ENCODE peak calls at places on chromosomes 4 and X, in eight cellular contexts. One of them, this sample, is unnamed.
A peak's percentile ranks its signal among the peaks of the same experiment; 100 is the strongest.

GRCh38 chr4:117326091-117326490 is 240.7 kb upstream of the TRAM1L1 start:
- DNase-seq in activated CD4-positive, alpha-beta T cell treated with anti-CD3 and anti-CD28 coated beads, Interleukin-2, amount 10 ng/mL, durations not matched to agents 24 days and 14 days: no peak
- DNase-seq in mesendoderm: no peak
- DNase-seq in NCI-H1694: no peak
- DNase-seq in lower lobe of right lung: no peak
- DNase-seq in foreskin fibroblast: no peak
- DNase-seq in RPMI8226: no peak
- DNase-seq in left ventricle myocardium superior: no peak
- DNase-seq in this sample: no peak

GRCh38 chr4:47747846-47748494 is 89.9 kb downstream of the CORIN start:
- DNase-seq in RPMI8226: no peak
- DNase-seq in left ventricle myocardium superior: no peak
- DNase-seq in activated CD4-positive, alpha-beta T cell treated with anti-CD3 and anti-CD28 coated beads, Interleukin-2, amount 10 ng/mL, durations not matched to agents 24 days and 14 days: no peak
- DNase-seq in lower lobe of right lung: no peak
- DNase-seq in mesendoderm: no peak
- DNase-seq in foreskin fibroblast: no peak
- DNase-seq in NCI-H1694: no peak
- DNase-seq in this sample: no peak

GRCh38 chrX:45003080-45003479 is 130.1 kb downstream of the KDM6A start:
- DNase-seq in activated CD4-positive, alpha-beta T cell treated with anti-CD3 and anti-CD28 coated beads, Interleukin-2, amount 10 ng/mL, durations not matched to agents 24 days and 14 days: no peak
- DNase-seq in NCI-H1694: no peak
- DNase-seq in left ventricle myocardium superior: no peak
- DNase-seq in foreskin fibroblast: no peak
- DNase-seq in lower lobe of right lung: no peak
- DNase-seq in mesendoderm: no peak
- DNase-seq in RPMI8226: no peak
- DNase-seq in this sample: no peak

GRCh38 chr4:105657117-105657765 is 51.2 kb downstream of the INTS12 start:
- DNase-seq in lower lobe of right lung: no peak
- DNase-seq in RPMI8226: no peak
- DNase-seq in NCI-H1694: no peak
- DNase-seq in left ventricle myocardium superior: no peak
- DNase-seq in activated CD4-positive, alpha-beta T cell treated with anti-CD3 and anti-CD28 coated beads, Interleukin-2, amount 10 ng/mL, durations not matched to agents 24 days and 14 days: no peak
- DNase-seq in mesendoderm: no peak
- DNase-seq in foreskin fibroblast: no peak
- DNase-seq in this sample: no peak

GRCh38 chr4:106329027-106329618 is 12.8 kb downstream of the AIMP1 start:
- DNase-seq in left ventricle myocardium superior: no peak
- DNase-seq in RPMI8226: no peak
- DNase-seq in activated CD4-positive, alpha-beta T cell treated with anti-CD3 and anti-CD28 coated beads, Interleukin-2, amount 10 ng/mL, durations not matched to agents 24 days and 14 days: peak; percentile 63
- DNase-seq in NCI-H1694: no peak
- DNase-seq in lower lobe of right lung: no peak
- DNase-seq in foreskin fibroblast: peak; percentile 72
- DNase-seq in mesendoderm: peak; percentile 52
- DNase-seq in this sample: no peak

GRCh38 chrX:48956728-48957414 is 536 bp downstream of the OTUD5 start:
- DNase-seq in RPMI8226: peak; percentile 16
- DNase-seq in NCI-H1694: no peak
- DNase-seq in activated CD4-positive, alpha-beta T cell treated with anti-CD3 and anti-CD28 coated beads, Interleukin-2, amount 10 ng/mL, durations not matched to agents 24 days and 14 days: peak; percentile 81
- DNase-seq in lower lobe of right lung: peak; percentile 47
- DNase-seq in left ventricle myocardium superior: peak; percentile 35
- DNase-seq in foreskin fibroblast: peak; percentile 34
- DNase-seq in mesendoderm: no peak
- DNase-seq in this sample: peak; percentile 31

GRCh38 chr4:1683371-1683902 is 676 bp downstream of the FAM53A start:
- DNase-seq in left ventricle myocardium superior: peak; percentile 43
- DNase-seq in NCI-H1694: no peak
- DNase-seq in RPMI8226: no peak
- DNase-seq in foreskin fibroblast: peak; percentile 92
- DNase-seq in activated CD4-positive, alpha-beta T cell treated with anti-CD3 and anti-CD28 coated beads, Interleukin-2, amount 10 ng/mL, durations not matched to agents 24 days and 14 days: no peak
- DNase-seq in mesendoderm: peak; percentile 55
- DNase-seq in lower lobe of right lung: peak; percentile 57
- DNase-seq in this sample: peak; percentile 45

GRCh38 chr4:36493240-36493639 is 211.8 kb downstream of the DTHD1 start:
- DNase-seq in activated CD4-positive, alpha-beta T cell treated with anti-CD3 and anti-CD28 coated beads, Interleukin-2, amount 10 ng/mL, durations not matched to agents 24 days and 14 days: no peak
- DNase-seq in mesendoderm: no peak
- DNase-seq in left ventricle myocardium superior: no peak
- DNase-seq in foreskin fibroblast: no peak
- DNase-seq in NCI-H1694: no peak
- DNase-seq in lower lobe of right lung: no peak
- DNase-seq in RPMI8226: no peak
- DNase-seq in this sample: no peak

GRCh38 chrX:13223868-13224555 is 95.8 kb downstream of the ATXN3L start:
- DNase-seq in RPMI8226: no peak
- DNase-seq in foreskin fibroblast: peak; percentile 89
- DNase-seq in lower lobe of right lung: no peak
- DNase-seq in left ventricle myocardium superior: no peak
- DNase-seq in mesendoderm: peak; percentile 60
- DNase-seq in NCI-H1694: no peak
- DNase-seq in activated CD4-positive, alpha-beta T cell treated with anti-CD3 and anti-CD28 coated beads, Interleukin-2, amount 10 ng/mL, durations not matched to agents 24 days and 14 days: no peak
- DNase-seq in this sample: no peak

GRCh38 chrX:65596270-65596669 is 61.7 kb upstream of the LAS1L start:
- DNase-seq in foreskin fibroblast: peak; percentile 64
- DNase-seq in activated CD4-positive, alpha-beta T cell treated with anti-CD3 and anti-CD28 coated beads, Interleukin-2, amount 10 ng/mL, durations not matched to agents 24 days and 14 days: peak; percentile 84
- DNase-seq in mesendoderm: peak; percentile 50
- DNase-seq in left ventricle myocardium superior: no peak
- DNase-seq in lower lobe of right lung: no peak
- DNase-seq in NCI-H1694: no peak
- DNase-seq in RPMI8226: no peak
- DNase-seq in this sample: no peak

GRCh38 chr4:159455675-159456235 is 352.9 kb downstream of the RAPGEF2 start:
- DNase-seq in left ventricle myocardium superior: no peak
- DNase-seq in RPMI8226: peak; percentile 23
- DNase-seq in activated CD4-positive, alpha-beta T cell treated with anti-CD3 and anti-CD28 coated beads, Interleukin-2, amount 10 ng/mL, durations not matched to agents 24 days and 14 days: no peak
- DNase-seq in foreskin fibroblast: peak; percentile 53
- DNase-seq in lower lobe of right lung: no peak
- DNase-seq in mesendoderm: peak; percentile 65
- DNase-seq in NCI-H1694: peak; percentile 18
- DNase-seq in this sample: no peak

GRCh38 chr4:127881565-127881869 is 824 bp downstream of the PLK4 start:
- DNase-seq in lower lobe of right lung: no peak
- DNase-seq in NCI-H1694: no peak
- DNase-seq in activated CD4-positive, alpha-beta T cell treated with anti-CD3 and anti-CD28 coated beads, Interleukin-2, amount 10 ng/mL, durations not matched to agents 24 days and 14 days: no peak
- DNase-seq in foreskin fibroblast: no peak
- DNase-seq in left ventricle myocardium superior: no peak
- DNase-seq in mesendoderm: no peak
- DNase-seq in RPMI8226: peak; percentile 37
- DNase-seq in this sample: no peak

GRCh38 chr4:187692626-187693025 is 302.9 kb upstream of the ZFP42 start:
- DNase-seq in RPMI8226: no peak
- DNase-seq in activated CD4-positive, alpha-beta T cell treated with anti-CD3 and anti-CD28 coated beads, Interleukin-2, amount 10 ng/mL, durations not matched to agents 24 days and 14 days: no peak
- DNase-seq in lower lobe of right lung: no peak
- DNase-seq in foreskin fibroblast: no peak
- DNase-seq in NCI-H1694: no peak
- DNase-seq in left ventricle myocardium superior: no peak
- DNase-seq in mesendoderm: no peak
- DNase-seq in this sample: no peak

GRCh38 chrX:19673334-19674040 is 158.2 kb upstream of the MAP3K15 start:
- DNase-seq in left ventricle myocardium superior: peak; percentile 69
- DNase-seq in RPMI8226: no peak
- DNase-seq in NCI-H1694: peak; percentile 2
- DNase-seq in foreskin fibroblast: peak; percentile 94
- DNase-seq in activated CD4-positive, alpha-beta T cell treated with anti-CD3 and anti-CD28 coated beads, Interleukin-2, amount 10 ng/mL, durations not matched to agents 24 days and 14 days: no peak
- DNase-seq in mesendoderm: peak; percentile 60
- DNase-seq in lower lobe of right lung: no peak
- DNase-seq in this sample: peak; percentile 74

GRCh38 chrX:109301177-109301576 is 180.7 kb downstream of the GUCY2F start:
- DNase-seq in NCI-H1694: no peak
- DNase-seq in foreskin fibroblast: no peak
- DNase-seq in mesendoderm: no peak
- DNase-seq in lower lobe of right lung: no peak
- DNase-seq in left ventricle myocardium superior: no peak
- DNase-seq in RPMI8226: no peak
- DNase-seq in activated CD4-positive, alpha-beta T cell treated with anti-CD3 and anti-CD28 coated beads, Interleukin-2, amount 10 ng/mL, durations not matched to agents 24 days and 14 days: no peak
- DNase-seq in this sample: no peak

GRCh38 chr4:160406426-160406825 is 1303.5 kb downstream of the RAPGEF2 start:
- DNase-seq in lower lobe of right lung: no peak
- DNase-seq in activated CD4-positive, alpha-beta T cell treated with anti-CD3 and anti-CD28 coated beads, Interleukin-2, amount 10 ng/mL, durations not matched to agents 24 days and 14 days: no peak
- DNase-seq in NCI-H1694: no peak
- DNase-seq in mesendoderm: no peak
- DNase-seq in foreskin fibroblast: no peak
- DNase-seq in left ventricle myocardium superior: no peak
- DNase-seq in RPMI8226: no peak
- DNase-seq in this sample: no peak

GRCh38 chr4:184167576-184167975 is 50.1 kb downstream of the ENPP6 start:
- DNase-seq in mesendoderm: peak; percentile 72
- DNase-seq in left ventricle myocardium superior: no peak
- DNase-seq in lower lobe of right lung: no peak
- DNase-seq in NCI-H1694: no peak
- DNase-seq in foreskin fibroblast: no peak
- DNase-seq in activated CD4-positive, alpha-beta T cell treated with anti-CD3 and anti-CD28 coated beads, Interleukin-2, amount 10 ng/mL, durations not matched to agents 24 days and 14 days: no peak
- DNase-seq in RPMI8226: peak; percentile 73
- DNase-seq in this sample: no peak

GRCh38 chr4:3851211-3851610 is 85.0 kb downstream of the ADRA2C start:
- DNase-seq in left ventricle myocardium superior: no peak
- DNase-seq in activated CD4-positive, alpha-beta T cell treated with anti-CD3 and anti-CD28 coated beads, Interleukin-2, amount 10 ng/mL, durations not matched to agents 24 days and 14 days: no peak
- DNase-seq in mesendoderm: peak; percentile 87
- DNase-seq in NCI-H1694: peak; percentile 36
- DNase-seq in foreskin fibroblast: peak; percentile 83
- DNase-seq in RPMI8226: peak; percentile 35
- DNase-seq in lower lobe of right lung: no peak
- DNase-seq in this sample: no peak

GRCh38 chrX:50495616-50496015 is 25.0 kb upstream of the DGKK start:
- DNase-seq in foreskin fibroblast: no peak
- DNase-seq in RPMI8226: no peak
- DNase-seq in activated CD4-positive, alpha-beta T cell treated with anti-CD3 and anti-CD28 coated beads, Interleukin-2, amount 10 ng/mL, durations not matched to agents 24 days and 14 days: no peak
- DNase-seq in mesendoderm: no peak
- DNase-seq in NCI-H1694: no peak
- DNase-seq in lower lobe of right lung: peak; percentile 48
- DNase-seq in left ventricle myocardium superior: peak; percentile 46
- DNase-seq in this sample: no peak

GRCh38 chrX:9257718-9258117 is 207.1 kb upstream of the TBL1X start:
- DNase-seq in RPMI8226: no peak
- DNase-seq in lower lobe of right lung: no peak
- DNase-seq in mesendoderm: no peak
- DNase-seq in NCI-H1694: no peak
- DNase-seq in foreskin fibroblast: no peak
- DNase-seq in activated CD4-positive, alpha-beta T cell treated with anti-CD3 and anti-CD28 coated beads, Interleukin-2, amount 10 ng/mL, durations not matched to agents 24 days and 14 days: no peak
- DNase-seq in left ventricle myocardium superior: no peak
- DNase-seq in this sample: no peak

GRCh38 chr4:25174674-25175073 is 14.4 kb upstream of the SEPSECS start:
- DNase-seq in NCI-H1694: no peak
- DNase-seq in mesendoderm: peak; percentile 62
- DNase-seq in left ventricle myocardium superior: no peak
- DNase-seq in foreskin fibroblast: peak; percentile 74
- DNase-seq in lower lobe of right lung: no peak
- DNase-seq in activated CD4-positive, alpha-beta T cell treated with anti-CD3 and anti-CD28 coated beads, Interleukin-2, amount 10 ng/mL, durations not matched to agents 24 days and 14 days: peak; percentile 46
- DNase-seq in RPMI8226: no peak
- DNase-seq in this sample: no peak

GRCh38 chr4:89894654-89895652 is at the start of gene MMRN1:
- DNase-seq in foreskin fibroblast: no peak
- DNase-seq in lower lobe of right lung: no peak
- DNase-seq in mesendoderm: peak; percentile 8
- DNase-seq in left ventricle myocardium superior: no peak
- DNase-seq in activated CD4-positive, alpha-beta T cell treated with anti-CD3 and anti-CD28 coated beads, Interleukin-2, amount 10 ng/mL, durations not matched to agents 24 days and 14 days: peak; percentile 70
- DNase-seq in RPMI8226: no peak
- DNase-seq in NCI-H1694: no peak
- DNase-seq in this sample: no peak

GRCh38 chr4:124386648-124387047 is 325.9 kb downstream of the ANKRD50 start:
- DNase-seq in foreskin fibroblast: no peak
- DNase-seq in lower lobe of right lung: no peak
- DNase-seq in RPMI8226: no peak
- DNase-seq in left ventricle myocardium superior: no peak
- DNase-seq in mesendoderm: no peak
- DNase-seq in NCI-H1694: no peak
- DNase-seq in activated CD4-positive, alpha-beta T cell treated with anti-CD3 and anti-CD28 coated beads, Interleukin-2, amount 10 ng/mL, durations not matched to agents 24 days and 14 days: no peak
- DNase-seq in this sample: no peak

GRCh38 chrX:119885554-119886428 is 9.9 kb upstream of the AKAP14 start:
- DNase-seq in lower lobe of right lung: no peak
- DNase-seq in activated CD4-positive, alpha-beta T cell treated with anti-CD3 and anti-CD28 coated beads, Interleukin-2, amount 10 ng/mL, durations not matched to agents 24 days and 14 days: peak; percentile 63
- DNase-seq in NCI-H1694: no peak
- DNase-seq in mesendoderm: peak; percentile 21
- DNase-seq in RPMI8226: peak; percentile 20
- DNase-seq in foreskin fibroblast: no peak
- DNase-seq in left ventricle myocardium superior: no peak
- DNase-seq in this sample: no peak

GRCh38 chr4:42655921-42656735 is 777 bp downstream of the ATP8A1 start:
- DNase-seq in foreskin fibroblast: peak; percentile 23
- DNase-seq in left ventricle myocardium superior: peak; percentile 60
- DNase-seq in RPMI8226: peak; percentile 79
- DNase-seq in mesendoderm: peak; percentile 46
- DNase-seq in lower lobe of right lung: peak; percentile 73
- DNase-seq in activated CD4-positive, alpha-beta T cell treated with anti-CD3 and anti-CD28 coated beads, Interleukin-2, amount 10 ng/mL, durations not matched to agents 24 days and 14 days: peak; percentile 86
- DNase-seq in NCI-H1694: no peak
- DNase-seq in this sample: no peak

GRCh38 chr4:2366252-2367192 is 51.9 kb downstream of the ZFYVE28 start:
- DNase-seq in RPMI8226: no peak
- DNase-seq in NCI-H1694: peak; percentile 25
- DNase-seq in foreskin fibroblast: peak; percentile 66
- DNase-seq in mesendoderm: no peak
- DNase-seq in left ventricle myocardium superior: no peak
- DNase-seq in lower lobe of right lung: peak; percentile 38
- DNase-seq in activated CD4-positive, alpha-beta T cell treated with anti-CD3 and anti-CD28 coated beads, Interleukin-2, amount 10 ng/mL, durations not matched to agents 24 days and 14 days: no peak
- DNase-seq in this sample: peak; percentile 61

GRCh38 chr4:127141857-127142256 is 490.9 kb upstream of the INTU start:
- DNase-seq in activated CD4-positive, alpha-beta T cell treated with anti-CD3 and anti-CD28 coated beads, Interleukin-2, amount 10 ng/mL, durations not matched to agents 24 days and 14 days: no peak
- DNase-seq in lower lobe of right lung: no peak
- DNase-seq in mesendoderm: no peak
- DNase-seq in RPMI8226: no peak
- DNase-seq in left ventricle myocardium superior: no peak
- DNase-seq in NCI-H1694: no peak
- DNase-seq in foreskin fibroblast: peak; percentile 91
- DNase-seq in this sample: no peak

GRCh38 chr4:108087293-108087967 is 81.3 kb downstream of the LEF1 start:
- DNase-seq in lower lobe of right lung: no peak
- DNase-seq in activated CD4-positive, alpha-beta T cell treated with anti-CD3 and anti-CD28 coated beads, Interleukin-2, amount 10 ng/mL, durations not matched to agents 24 days and 14 days: no peak
- DNase-seq in NCI-H1694: no peak
- DNase-seq in RPMI8226: no peak
- DNase-seq in mesendoderm: no peak
- DNase-seq in left ventricle myocardium superior: no peak
- DNase-seq in foreskin fibroblast: no peak
- DNase-seq in this sample: no peak

GRCh38 chr4:124839786-124840390 is 127.4 kb upstream of the ANKRD50 start:
- DNase-seq in foreskin fibroblast: no peak
- DNase-seq in lower lobe of right lung: no peak
- DNase-seq in NCI-H1694: no peak
- DNase-seq in activated CD4-positive, alpha-beta T cell treated with anti-CD3 and anti-CD28 coated beads, Interleukin-2, amount 10 ng/mL, durations not matched to agents 24 days and 14 days: no peak
- DNase-seq in RPMI8226: no peak
- DNase-seq in left ventricle myocardium superior: no peak
- DNase-seq in mesendoderm: peak; percentile 26
- DNase-seq in this sample: no peak

GRCh38 chrX:42944381-42944998 is 166.5 kb upstream of the PPP1R2C start:
- DNase-seq in left ventricle myocardium superior: no peak
- DNase-seq in mesendoderm: peak; percentile 2
- DNase-seq in NCI-H1694: no peak
- DNase-seq in lower lobe of right lung: no peak
- DNase-seq in activated CD4-positive, alpha-beta T cell treated with anti-CD3 and anti-CD28 coated beads, Interleukin-2, amount 10 ng/mL, durations not matched to agents 24 days and 14 days: peak; percentile 71
- DNase-seq in foreskin fibroblast: no peak
- DNase-seq in RPMI8226: peak; percentile 46
- DNase-seq in this sample: no peak

GRCh38 chr4:7275490-7276154 is 83.3 kb downstream of the SORCS2 start:
- DNase-seq in NCI-H1694: no peak
- DNase-seq in left ventricle myocardium superior: no peak
- DNase-seq in lower lobe of right lung: no peak
- DNase-seq in mesendoderm: no peak
- DNase-seq in foreskin fibroblast: no peak
- DNase-seq in RPMI8226: no peak
- DNase-seq in activated CD4-positive, alpha-beta T cell treated with anti-CD3 and anti-CD28 coated beads, Interleukin-2, amount 10 ng/mL, durations not matched to agents 24 days and 14 days: no peak
- DNase-seq in this sample: no peak

GRCh38 chr4:152307669-152308068 is 228.2 kb downstream of the FBXW7 start:
- DNase-seq in foreskin fibroblast: no peak
- DNase-seq in left ventricle myocardium superior: no peak
- DNase-seq in lower lobe of right lung: no peak
- DNase-seq in RPMI8226: no peak
- DNase-seq in mesendoderm: no peak
- DNase-seq in activated CD4-positive, alpha-beta T cell treated with anti-CD3 and anti-CD28 coated beads, Interleukin-2, amount 10 ng/mL, durations not matched to agents 24 days and 14 days: no peak
- DNase-seq in NCI-H1694: no peak
- DNase-seq in this sample: no peak

GRCh38 chrX:57933321-57933720 is 23.1 kb upstream of the ZXDA start:
- DNase-seq in activated CD4-positive, alpha-beta T cell treated with anti-CD3 and anti-CD28 coated beads, Interleukin-2, amount 10 ng/mL, durations not matched to agents 24 days and 14 days: no peak
- DNase-seq in left ventricle myocardium superior: no peak
- DNase-seq in foreskin fibroblast: no peak
- DNase-seq in NCI-H1694: no peak
- DNase-seq in mesendoderm: no peak
- DNase-seq in RPMI8226: peak; percentile 50
- DNase-seq in lower lobe of right lung: no peak
- DNase-seq in this sample: no peak

GRCh38 chr4:155624478-155624877 is 42.2 kb upstream of the GUCY1A1 start:
- DNase-seq in foreskin fibroblast: no peak
- DNase-seq in left ventricle myocardium superior: no peak
- DNase-seq in activated CD4-positive, alpha-beta T cell treated with anti-CD3 and anti-CD28 coated beads, Interleukin-2, amount 10 ng/mL, durations not matched to agents 24 days and 14 days: peak; percentile 19
- DNase-seq in NCI-H1694: no peak
- DNase-seq in mesendoderm: no peak
- DNase-seq in lower lobe of right lung: no peak
- DNase-seq in RPMI8226: no peak
- DNase-seq in this sample: no peak